ENCODE peak calls at places on chromosomes 4 and X, in seven cellular contexts. V, U, J, C, O, I and L are unnamed samples.

GRCh38 chrX:10098235-10098819 is 58.4 kb upstream of the CLCN4 start:
- DNase-seq in V (peak; percentile 77), U (no peak), J (no peak), C (no peak), O (peak; percentile 79), I (no peak), L (no peak)

GRCh38 chrX:16712825-16713155 is 321 bp upstream of the CTPS2 start:
- DNase-seq in V (no peak), U (no peak), J (no peak), C (no peak), O (peak; percentile 6), I (no peak), L (no peak)

GRCh38 chr4:38675167-38676121 is 11.4 kb downstream of the KLF3 start:
- DNase-seq in V (peak; percentile 78), U (peak; percentile 36), J (peak; percentile 93), C (no peak), O (peak; percentile 95), I (peak; percentile 86), L (peak; percentile 78)

GRCh38 chrX:44012484-44013096 is 39.4 kb upstream of the NDP start:
- DNase-seq in V (no peak), U (peak; percentile 31), J (no peak), C (peak; percentile 57), O (peak; percentile 70), I (peak; percentile 65), L (peak; percentile 48)

GRCh38 chr4:140152015-140152703 is 1.8 kb downstream of the MAML3 start:
- DNase-seq in V (peak; percentile 77), U (peak; percentile 61), J (peak; percentile 81), C (no peak), O (peak; percentile 89), I (no peak), L (peak; percentile 56)

GRCh38 chr4:76947369-76947768 is 2.2 kb upstream of the SEPTIN11 start:
- DNase-seq in V (no peak), U (no peak), J (peak; percentile 43), C (no peak), O (no peak), I (no peak), L (no peak)

GRCh38 chr4:114615435-114615834 is 16.8 kb downstream of the UGT8 start:
- DNase-seq in V (no peak), U (no peak), J (no peak), C (no peak), O (no peak), I (no peak), L (no peak)

GRCh38 chrX:40617566-40617965 is 5.7 kb upstream of the MPC1L start:
- DNase-seq in V (no peak), U (no peak), J (no peak), C (no peak), O (no peak), I (no peak), L (no peak)

GRCh38 chrX:47158131-47158530 is 13.1 kb downstream of the RBM10 start:
- DNase-seq in V (no peak), U (no peak), J (peak; percentile 56), C (no peak), O (no peak), I (no peak), L (no peak)

GRCh38 chr4:4311193-4311592 is 21.1 kb downstream of the ZBTB49 start:
- DNase-seq in V (no peak), U (no peak), J (no peak), C (no peak), O (no peak), I (no peak), L (no peak)

GRCh38 chrX:18210470-18210869 is 10.2 kb downstream of the BEND2 start:
- DNase-seq in V (no peak), U (no peak), J (no peak), C (no peak), O (no peak), I (peak; percentile 53), L (no peak)

GRCh38 chr4:94488667-94489066 is 36.9 kb downstream of the PDLIM5 start:
- DNase-seq in V (no peak), U (peak; percentile 35), J (no peak), C (peak; percentile 55), O (no peak), I (no peak), L (no peak)

GRCh38 chr4:73589261-73589847 is 30.9 kb downstream of the RASSF6 start:
- DNase-seq in V (no peak), U (no peak), J (no peak), C (peak; percentile 47), O (no peak), I (peak; percentile 93), L (no peak)

GRCh38 chrX:119181491-119181890 is 53.9 kb upstream of the KIAA1210 start:
- DNase-seq in V (no peak), U (peak; percentile 34), J (peak; percentile 80), C (no peak), O (no peak), I (no peak), L (no peak)

GRCh38 chrX:42079968-42080367 is 156.6 kb upstream of the CASK start:
- DNase-seq in V (no peak), U (no peak), J (no peak), C (no peak), O (no peak), I (no peak), L (no peak)

GRCh38 chrX:37785569-37785968 is 5.7 kb downstream of the CYBB start:
- DNase-seq in V (no peak), U (no peak), J (no peak), C (no peak), O (no peak), I (no peak), L (no peak)

GRCh38 chr4:119683518-119683917 is 54.9 kb upstream of the PDE5A start:
- DNase-seq in V (no peak), U (no peak), J (no peak), C (no peak), O (no peak), I (peak; percentile 83), L (no peak)
- TF ChIP-seq CTCF in V (no peak), U (no peak), J (no peak), C (no peak), O (no peak), I (no peak), L (no peak)

DNA sequence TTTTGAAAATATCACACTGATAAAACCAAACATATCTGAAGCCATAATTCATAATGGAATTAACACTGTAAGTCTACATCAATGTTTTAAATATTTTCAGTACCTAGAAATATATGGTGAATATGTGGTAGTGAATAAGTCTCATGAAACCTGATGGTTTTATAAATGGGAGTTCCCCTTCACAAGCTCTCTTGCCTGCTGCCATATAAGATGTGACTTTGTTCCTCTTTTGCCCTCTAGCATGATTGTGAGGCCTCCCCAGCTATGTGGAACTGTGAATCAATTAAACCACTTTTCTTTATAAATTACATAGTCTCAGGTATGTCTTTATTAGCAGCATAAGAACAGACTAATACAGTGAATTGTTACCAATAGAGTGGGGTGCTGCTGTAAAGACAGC is 536.8 kb upstream of the GALNT7 start:
- DNase-seq in V (no peak), U (no peak), J (no peak), C (no peak), O (no peak), I (no peak), L (no peak)
- TF ChIP-seq CTCF in V (no peak), U (no peak), J (no peak), C (no peak), O (no peak), I (no peak), L (no peak)

DNA sequence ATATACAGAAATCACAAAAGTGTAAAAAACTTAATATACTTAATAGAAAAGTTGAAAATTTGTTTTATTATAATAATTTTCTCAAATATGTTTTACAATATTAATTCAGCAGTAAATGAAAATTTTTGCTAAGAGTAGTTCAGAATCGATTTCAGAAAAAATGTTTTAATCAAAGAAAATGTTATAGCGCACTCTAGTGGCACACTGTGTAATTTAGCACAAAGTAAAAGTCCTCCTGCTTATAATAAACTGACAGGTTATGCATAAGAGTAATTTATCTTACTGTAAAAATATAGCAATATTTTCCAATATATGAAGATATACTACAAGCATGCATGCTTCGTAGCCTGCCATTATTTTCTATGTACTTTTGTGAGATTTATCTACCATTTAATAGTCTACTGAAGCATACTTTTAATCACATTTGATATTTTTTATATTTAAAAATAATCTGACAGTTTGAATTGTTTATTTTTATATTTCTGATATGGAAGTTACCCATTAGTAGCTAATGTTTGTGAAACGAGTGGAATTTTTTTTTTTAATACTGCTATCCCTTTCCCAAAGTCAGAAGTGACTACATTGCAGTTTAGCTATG is 217.9 kb upstream of the KLHL4 start:
- DNase-seq in V (peak; percentile 16), U (no peak), J (no peak), C (peak; percentile 1), O (no peak), I (peak; percentile 24), L (no peak)
- TF ChIP-seq CTCF in V (peak; percentile 75), U (peak; percentile 54), J (peak; percentile 92), C (peak; percentile 44), O (peak; percentile 55), I (no peak), L (no peak)

DNA sequence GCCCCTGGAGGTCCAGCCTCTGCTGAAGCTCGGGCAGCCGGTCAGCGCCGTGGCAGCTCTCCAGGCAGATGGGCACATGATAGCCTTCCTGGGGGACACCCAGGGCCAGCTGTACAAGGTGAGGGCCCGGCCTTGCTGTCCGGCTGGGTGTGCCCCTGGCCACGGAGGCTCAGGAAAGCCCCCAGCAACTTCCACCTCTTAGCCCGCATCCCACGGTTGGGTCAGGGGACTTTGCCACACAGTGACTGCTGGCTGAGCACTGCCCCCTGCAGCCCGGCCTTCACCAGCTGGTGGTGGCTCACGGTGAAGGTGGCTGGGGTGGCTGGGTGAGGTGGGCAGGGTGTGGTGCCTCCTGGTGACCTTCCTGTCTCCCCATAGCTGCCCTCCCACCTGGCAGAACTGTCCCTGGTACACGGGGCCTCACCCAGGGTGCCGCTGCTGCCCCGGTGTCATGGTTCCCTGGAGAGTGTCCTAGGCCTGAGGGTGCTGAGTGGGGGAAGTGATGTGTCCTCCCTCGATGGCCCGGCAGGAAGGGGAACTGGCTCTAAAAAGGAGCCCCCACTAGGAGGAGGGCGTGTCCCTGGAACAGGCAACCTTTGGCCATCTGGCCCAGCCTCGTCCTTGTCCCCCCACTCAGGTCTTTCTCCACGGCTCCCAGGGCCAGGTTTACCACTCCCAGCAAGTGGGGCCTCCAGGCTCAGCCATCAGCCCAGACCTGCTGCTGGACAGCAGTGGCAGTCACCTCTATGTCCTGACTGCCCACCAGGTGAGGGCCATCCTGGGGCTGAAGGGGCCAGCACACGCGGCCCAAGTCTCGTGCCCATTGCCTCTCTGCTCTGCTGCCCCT is 4.5 kb downstream of the PLXNB3 start:
- DNase-seq in V (no peak), U (no peak), J (peak; percentile 56), C (no peak), O (no peak), I (no peak), L (no peak)
- TF ChIP-seq CTCF in V (no peak), U (no peak), J (peak; percentile 53), C (no peak), O (no peak), I (no peak), L (no peak)

GRCh38 chr4:81366786-81367185 is 104.9 kb downstream of the RASGEF1B start:
- DNase-seq in V (no peak), U (no peak), J (no peak), C (no peak), O (no peak), I (no peak), L (no peak)

GRCh38 chr4:81375745-81376144 is 96.0 kb downstream of the RASGEF1B start:
- DNase-seq in V (peak; percentile 11), U (no peak), J (peak; percentile 78), C (no peak), O (no peak), I (no peak), L (no peak)

DNA sequence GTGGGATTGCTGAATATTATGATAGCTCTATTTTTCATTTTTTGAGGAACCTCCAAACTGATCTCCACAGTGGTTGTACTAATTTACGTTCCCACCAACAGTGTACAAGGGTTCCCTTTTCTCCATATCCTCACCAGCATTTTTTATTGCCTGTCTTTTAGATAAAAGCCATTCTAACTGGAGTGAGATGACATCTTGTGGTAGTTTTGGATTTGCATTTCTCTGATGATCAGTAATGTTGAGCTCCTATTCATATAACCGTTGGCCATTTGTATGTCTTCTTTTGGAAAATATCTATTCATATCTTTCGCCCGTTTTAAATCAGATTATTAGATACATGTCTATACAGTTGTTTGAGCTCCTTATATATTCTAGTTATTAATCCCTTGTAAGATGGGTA is 101.8 kb downstream of the RASGEF1B start:
- DNase-seq in V (no peak), U (no peak), J (no peak), C (no peak), O (no peak), I (peak; percentile 34), L (no peak)
- TF ChIP-seq CTCF in V (peak; percentile 39), U (no peak), J (no peak), C (peak; percentile 35), O (no peak), I (peak; percentile 27), L (no peak)